ENCODE peak calls at places on chromosomes 12 and 14, in six cellular contexts. Y, N, B, K, T and J are unnamed samples.

GRCh38 chr14:76792422-76792821 is 20.3 kb downstream of the ANGEL1 start:
- DNase-seq in N (no peak), Y (no peak), T (no peak), B (no peak), K (no peak), J (no peak)

GRCh38 chr12:41011939-41012338 is 176.2 kb upstream of the PDZRN4 start:
- DNase-seq in Y (no peak), B (no peak), K (no peak), T (no peak), N (no peak), J (no peak)

GRCh38 chr12:45522227-45522626 is 207.3 kb upstream of the ARID2 start:
- DNase-seq in B (no peak), T (no peak), Y (no peak), K (no peak), N (no peak), J (no peak)

GRCh38 chr14:26820101-26820500 is 222.3 kb upstream of the NOVA1 start:
- DNase-seq in K (no peak), Y (peak), B (no peak), N (peak), T (peak), J (peak)

GRCh38 chr14:20801726-20802125 is 918 bp downstream of the RNASE1 start:
- DNase-seq in K (no peak), Y (no peak), N (no peak), B (no peak), T (no peak), J (no peak)

GRCh38 chr14:99579903-99580570 is 24.0 kb downstream of the CCDC85C start:
- DNase-seq in T (no peak), Y (no peak), K (no peak), N (no peak), B (no peak), J (no peak)

GRCh38 chr14:51357250-51357649 is 117.2 kb downstream of the TMX1 start:
- DNase-seq in N (no peak), K (no peak), B (no peak), Y (no peak), T (peak), J (no peak)

GRCh38 chr14:87306770-87307169 is 686.2 kb downstream of the GALC start:
- DNase-seq in T (no peak), N (no peak), B (no peak), K (no peak), Y (no peak), J (no peak)

GRCh38 chr12:120007272-120007671 is 18.2 kb downstream of the BICDL1 start:
- DNase-seq in T (no peak), B (peak), Y (no peak), N (no peak), K (peak), J (no peak)

GRCh38 chr14:99716091-99716849 is 32.2 kb downstream of the CYP46A1 start:
- DNase-seq in K (no peak), T (no peak), B (no peak), Y (peak), N (no peak), J (no peak)

GRCh38 chr14:79580414-79580813 is 630.9 kb downstream of the DIO2 start:
- DNase-seq in N (no peak), T (no peak), B (no peak), Y (no peak), K (no peak), J (no peak)

GRCh38 chr12:57229634-57230380 is at the start of gene SHMT2:
- DNase-seq in Y (peak), K (peak), N (peak), T (peak), B (peak), J (peak)

GRCh38 chr12:41795910-41796309 is 348.8 kb downstream of the GXYLT1 start:
- DNase-seq in T (no peak), N (no peak), K (no peak), Y (peak), B (no peak), J (peak)

GRCh38 chr14:31142455-31143087 is 65.0 kb downstream of the HECTD1 start:
- DNase-seq in T (no peak), B (no peak), K (no peak), Y (no peak), N (no peak), J (no peak)